ENCODE peak calls at places on chromosomes 5 and 9, in ten cellular contexts. Z, K, U, F, Q, L, I, Y, M and D are unnamed samples. For H3K4me1, the result is how much of the 10 kb centered on the place peaks cover.

GRCh38 chr5:180790020-180790419 is 12.6 kb downstream of the MGAT1 start:
- DNase-seq in Z (no peak), K (no peak), U (peak), F (peak), Q (no peak), L (no peak), I (no peak), Y (no peak), M (peak), D (no peak)

GRCh38 chr5:44506561-44506960 is 117.3 kb upstream of the FGF10 start:
- DNase-seq in Z (no peak), K (no peak), U (no peak), F (no peak), Q (no peak), L (no peak), I (no peak), Y (no peak), M (no peak), D (no peak)

GRCh38 chr9:122456123-122456522 is 21.6 kb downstream of the OR1J1 start:
- DNase-seq in Z (no peak), K (no peak), U (no peak), F (no peak), Q (no peak), L (no peak), I (no peak), Y (no peak), M (no peak), D (no peak)

GRCh38 chr9:122346478-122347347 is 24.1 kb upstream of the PTGS1 start:
- DNase-seq in Z (no peak), K (no peak), U (peak), F (peak), Q (peak), L (no peak), I (peak), Y (no peak), M (peak), D (no peak)

GRCh38 chr9:2691212-2691611 is 26.1 kb upstream of the KCNV2 start:
- DNase-seq in Z (no peak), K (no peak), U (no peak), F (no peak), Q (no peak), L (no peak), I (no peak), Y (no peak), M (no peak), D (no peak)

GRCh38 chr5:17365756-17366155 is 132.3 kb upstream of the TAF11L2 start:
- DNase-seq in Z (no peak), K (no peak), U (no peak), F (no peak), Q (no peak), L (no peak), I (no peak), Y (no peak), M (no peak), D (no peak)

GRCh38 chr9:137449081-137449844 is 8.1 kb upstream of the ENTPD8 start:
- DNase-seq in Z (no peak), K (no peak), U (no peak), F (peak), Q (no peak), L (no peak), I (peak), Y (no peak), M (no peak), D (no peak)

GRCh38 chr5:150247726-150248125 is 41.8 kb downstream of the CAMK2A start:
- DNase-seq in Z (no peak), K (no peak), U (no peak), F (no peak), Q (no peak), L (no peak), I (no peak), Y (no peak), M (no peak), D (no peak)

GRCh38 chr5:38420246-38420645 is 136.2 kb downstream of the LIFR start:
- DNase-seq in Z (no peak), K (no peak), U (no peak), F (no peak), Q (no peak), L (no peak), I (no peak), Y (no peak), M (no peak), D (no peak)

GRCh38 chr9:113337714-113338113 is 2.4 kb downstream of the WDR31 start:
- DNase-seq in Z (no peak), K (no peak), U (no peak), F (no peak), Q (no peak), L (no peak), I (no peak), Y (no peak), M (no peak), D (no peak)

GRCh38 chr5:135761746-135762145 is 72.7 kb upstream of the SLC25A48 start:
- DNase-seq in Z (no peak), K (no peak), U (no peak), F (no peak), Q (no peak), L (no peak), I (no peak), Y (peak), M (no peak), D (no peak)

GRCh38 chr9:8876303-8876702 is 1076.7 kb upstream of the DMAC1 start:
- DNase-seq in Z (no peak), K (no peak), U (no peak), F (no peak), Q (no peak), L (no peak), I (no peak), Y (no peak), M (no peak), D (no peak)

GRCh38 chr5:20974423-20974822 is 986.4 kb upstream of the CDH18 start:
- DNase-seq in Z (no peak), K (no peak), U (no peak), F (no peak), Q (no peak), L (no peak), I (no peak), Y (no peak), M (peak), D (no peak)

GRCh38 chr5:35149041-35149440 is 81.2 kb downstream of the PRLR start:
- DNase-seq in Z (no peak), K (no peak), U (no peak), F (no peak), Q (no peak), L (no peak), I (no peak), Y (no peak), M (no peak), D (no peak)

GRCh38 chr5:142356716-142357468 is 32.1 kb upstream of the SPRY4 start:
- DNase-seq in Z (peak), K (peak), U (peak), F (peak), Q (peak), L (peak), I (peak), Y (peak), M (peak), D (peak)

GRCh38 chr5:142357469-142358090 is 32.8 kb upstream of the SPRY4 start:
- DNase-seq in Z (no peak), K (no peak), U (peak), F (no peak), Q (no peak), L (no peak), I (no peak), Y (no peak), M (peak), D (no peak)

GRCh38 chr5:142356318-142356715 is 31.5 kb upstream of the SPRY4 start:
- DNase-seq in Z (no peak), K (no peak), U (peak), F (no peak), Q (no peak), L (no peak), I (no peak), Y (no peak), M (no peak), D (no peak)

GRCh38 chr5:142358648-142359047 is 33.8 kb upstream of the SPRY4 start:
- DNase-seq in Z (no peak), K (no peak), U (peak), F (no peak), Q (no peak), L (no peak), I (no peak), Y (no peak), M (no peak), D (no peak)

DNA sequence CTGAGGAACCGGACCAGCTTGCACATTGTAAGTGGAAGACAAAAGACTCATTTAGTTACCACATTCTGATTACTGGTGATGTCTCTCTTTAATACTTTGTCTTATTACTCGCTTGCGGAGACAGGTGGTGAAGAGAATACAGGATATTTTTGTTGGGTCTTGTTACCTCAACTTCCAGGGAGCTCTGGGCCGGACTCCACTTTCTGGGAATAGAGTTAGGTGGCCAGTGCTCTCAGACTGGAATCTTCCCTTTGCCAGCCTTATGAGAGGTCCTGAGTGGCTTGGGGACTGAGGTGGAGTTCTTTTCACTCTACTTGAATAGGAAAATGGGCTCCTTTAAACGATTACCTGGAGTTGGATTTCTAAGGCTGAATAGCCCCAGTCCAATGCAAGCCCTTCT is 33.3 kb upstream of the SPRY4 start:
- DNase-seq in Z (no peak), K (no peak), U (peak), F (no peak), Q (no peak), L (no peak), I (no peak), Y (no peak), M (no peak), D (no peak)
- H3K4me1 ChIP-seq in Z (half or more), K (half or more), U (under half), F (under half), Q (under half), L (under half), I (under half), Y (under half), M (under half), D (under half)

GRCh38 chr5:149213264-149213663 is 58.4 kb upstream of the AFAP1L1 start:
- DNase-seq in Z (no peak), K (no peak), U (no peak), F (no peak), Q (no peak), L (no peak), I (no peak), Y (no peak), M (no peak), D (no peak)
- H3K27ac ChIP-seq in Z (no peak), K (no peak), U (no peak), F (no peak), Q (no peak), L (no peak), I (peak), Y (no peak), M (no peak), D (peak)

GRCh38 chr5:160291467-160291866 is 20.9 kb downstream of the CCNJL start:
- DNase-seq in Z (no peak), K (no peak), U (no peak), F (no peak), Q (peak), L (no peak), I (no peak), Y (no peak), M (no peak), D (peak)

GRCh38 chr5:160297004-160297403 is 15.4 kb downstream of the CCNJL start:
- DNase-seq in Z (no peak), K (no peak), U (no peak), F (no peak), Q (no peak), L (no peak), I (no peak), Y (no peak), M (no peak), D (peak)

GRCh38 chr5:160293386-160293785 is 19.0 kb downstream of the CCNJL start:
- DNase-seq in Z (no peak), K (no peak), U (no peak), F (no peak), Q (peak), L (no peak), I (no peak), Y (no peak), M (no peak), D (no peak)

GRCh38 chr5:160296496-160296895 is 15.9 kb downstream of the CCNJL start:
- DNase-seq in Z (no peak), K (no peak), U (no peak), F (no peak), Q (peak), L (no peak), I (no peak), Y (no peak), M (no peak), D (no peak)

GRCh38 chr5:160293901-160294561 is 18.3 kb downstream of the CCNJL start:
- DNase-seq in Z (no peak), K (no peak), U (no peak), F (peak), Q (peak), L (no peak), I (no peak), Y (no peak), M (no peak), D (peak)
- TF ChIP-seq POLR2AphosphoS5 in Z (no peak), K (no peak), U (no peak), F (peak), Q (no peak), L (no peak), I (no peak), Y (no peak), M (no peak), D (no peak)

GRCh38 chr9:370081-370480 is 155.4 kb downstream of the DOCK8 start:
- DNase-seq in Z (no peak), K (no peak), U (no peak), F (no peak), Q (no peak), L (no peak), I (no peak), Y (no peak), M (no peak), D (no peak)
- H3K4me1 ChIP-seq in Z (under half), K (under half), U (under half), F (under half), Q (under half), L (under half), I (under half), Y (under half), M (under half), D (under half)